ENCODE peak calls at places on chromosomes 11 and 22, in eight cellular contexts. H is vagina, I is PC-3, N is IMR-90, Q is Peyer's patch, J is hepatocyte, K is mammary epithelial cell, A is right lobe of liver. O is an unnamed sample.

GRCh38 chr11:61123775-61124571 is 21.7 kb downstream of the CD5 start:
- DNase-seq in K (no peak), N (no peak), A (no peak), Q (no peak), H (no peak), J (no peak), I (no peak), O (no peak)

GRCh38 chr11:1227551-1228182 is 4.8 kb downstream of the MUC5B start:
- DNase-seq in N (no peak), Q (peak; percentile 42), A (peak; percentile 31), H (no peak), J (no peak), I (no peak), K (no peak), O (no peak)

GRCh38 chr11:34667810-34668582 is 47.1 kb downstream of the EHF start:
- DNase-seq in H (no peak), J (peak; percentile 23), N (no peak), Q (no peak), K (no peak), I (peak; percentile 92), A (no peak), O (no peak)

GRCh38 chr11:17612221-17613188 is 65.4 kb downstream of the OTOG start:
- DNase-seq in A (no peak), Q (no peak), I (no peak), J (no peak), H (peak; percentile 81), K (no peak), N (no peak), O (no peak)

GRCh38 chr11:123063396-123064267 is 1.7 kb upstream of the HSPA8 start:
- DNase-seq in I (peak; percentile 56), Q (no peak), H (no peak), A (no peak), K (peak; percentile 60), J (peak; percentile 60), N (peak; percentile 59), O (no peak)

GRCh38 chr11:74543991-74544390 is 48.4 kb upstream of the POLD3 start:
- DNase-seq in K (peak; percentile 49), Q (no peak), H (no peak), A (no peak), I (peak; percentile 32), J (peak; percentile 22), N (no peak), O (no peak)

GRCh38 chr11:74677131-74677530 is 54.1 kb downstream of the CHRDL2 start:
- DNase-seq in H (peak; percentile 85), I (no peak), J (no peak), Q (no peak), K (no peak), N (no peak), A (no peak), O (no peak)

GRCh38 chr11:13405220-13405619 is 57.8 kb downstream of the BTBD10 start:
- DNase-seq in H (no peak), J (no peak), I (no peak), N (no peak), A (no peak), K (no peak), Q (no peak), O (no peak)

GRCh38 chr11:2800655-2801531 is 84.7 kb downstream of the CDKN1C start:
- DNase-seq in I (no peak), H (no peak), Q (peak; percentile 29), N (no peak), J (no peak), K (no peak), A (peak; percentile 39), O (no peak)

GRCh38 chr11:110078923-110079544 is 14.2 kb upstream of the ZC3H12C start:
- DNase-seq in A (no peak), Q (no peak), H (no peak), N (no peak), J (no peak), I (no peak), K (no peak), O (no peak)

GRCh38 chr22:48021946-48022345 is 1259.5 kb downstream of the TBC1D22A start:
- DNase-seq in K (no peak), Q (no peak), N (no peak), J (no peak), A (no peak), H (no peak), I (no peak), O (no peak)

GRCh38 chr11:64892411-64892831 is 14.0 kb upstream of the EHD1 start:
- DNase-seq in H (no peak), J (no peak), Q (peak; percentile 71), N (no peak), K (no peak), A (peak; percentile 57), I (no peak), O (no peak)

GRCh38 chr11:12889243-12889642 is 119.9 kb upstream of the RASSF10 start:
- DNase-seq in Q (no peak), A (no peak), N (peak; percentile 67), J (peak; percentile 24), K (peak; percentile 67), H (no peak), I (no peak), O (no peak)

GRCh38 chr22:37290737-37291136 is 8.4 kb downstream of the CYTH4 start:
- DNase-seq in A (no peak), N (peak; percentile 69), I (peak; percentile 48), Q (no peak), K (peak; percentile 48), H (no peak), J (no peak), O (no peak)

GRCh38 chr11:27228232-27228631 is 134.8 kb downstream of the CCDC34 start:
- DNase-seq in K (peak; percentile 88), J (no peak), H (no peak), N (no peak), I (no peak), A (no peak), Q (no peak), O (peak; percentile 75)

GRCh38 chr22:36423461-36424404 is 36.0 kb upstream of the MYH9 start:
- DNase-seq in H (no peak), J (no peak), K (no peak), A (no peak), N (peak; percentile 86), I (no peak), Q (no peak), O (no peak)

GRCh38 chr11:125768256-125769046 is 10.2 kb downstream of the PATE2 start:
- DNase-seq in Q (no peak), K (no peak), N (no peak), A (no peak), I (no peak), J (no peak), H (no peak), O (no peak)

GRCh38 chr11:64762916-64763803 is 3.4 kb upstream of the PYGM start:
- DNase-seq in A (no peak), J (no peak), K (no peak), Q (no peak), N (peak; percentile 79), H (no peak), I (no peak), O (no peak)

GRCh38 chr11:134362192-134362901 is 30.6 kb downstream of the GLB1L2 start:
- DNase-seq in I (no peak), Q (peak; percentile 32), J (no peak), H (no peak), A (no peak), K (no peak), N (no peak), O (no peak)

GRCh38 chr22:49754674-49755590 is 72.7 kb downstream of the BRD1 start:
- DNase-seq in N (no peak), I (no peak), J (no peak), A (no peak), H (peak; percentile 67), K (no peak), Q (no peak), O (no peak)

DNA sequence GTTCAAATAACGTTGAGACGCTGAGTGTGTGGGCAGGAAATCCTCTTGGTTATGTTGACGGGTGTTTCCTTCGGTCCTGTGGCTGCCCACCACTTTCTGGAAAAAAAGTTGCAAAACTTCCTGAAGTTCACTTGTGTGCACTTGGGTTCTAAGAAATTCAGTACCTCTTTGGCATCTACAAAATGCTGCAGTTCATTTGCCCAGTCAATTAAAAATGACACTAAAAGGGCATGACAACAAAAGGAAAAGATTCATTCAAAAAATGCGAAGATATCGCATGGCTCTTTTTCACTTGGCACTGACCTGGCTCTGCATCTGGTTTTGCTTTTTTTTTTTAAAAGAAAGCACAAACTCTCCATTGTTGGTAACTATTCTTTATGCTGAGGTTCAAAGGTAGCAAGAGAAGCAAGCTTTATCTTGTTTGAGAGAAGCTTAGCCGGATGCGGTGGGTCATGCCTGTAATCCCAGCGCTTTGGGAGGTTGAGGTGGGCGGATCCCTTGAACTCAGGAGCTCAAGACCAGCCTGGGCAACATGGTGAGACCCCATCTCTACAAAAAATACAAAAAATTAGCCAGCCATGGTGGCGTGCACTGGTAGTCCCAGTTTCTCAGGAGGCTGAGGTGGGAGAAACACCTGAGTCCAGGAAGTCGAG is 10.6 kb upstream of the XBP1 start:
- DNase-seq in J (no peak), A (no peak), I (no peak), K (no peak), N (no peak), H (no peak), Q (no peak), O (no peak)
- H3K27ac ChIP-seq in J (peak overlapping the region; percentile 10), A (peak overlapping the region; percentile 67), I (no peak overlapping the region), K (no peak overlapping the region), N (no peak overlapping the region), H (peak overlapping the region; percentile 64), Q (peak overlapping the region; percentile 65), O (no peak overlapping the region)

GRCh38 chr11:84524422-84525051 is 1102.6 kb downstream of the DLG2 start:
- DNase-seq in J (peak; percentile 8), H (no peak), K (no peak), N (peak; percentile 25), Q (no peak), I (peak; percentile 57), A (no peak), O (peak; percentile 9)
- TF ChIP-seq CTCF in J (peak; percentile 69), H (no peak), K (peak; percentile 57), N (peak; percentile 49), Q (no peak), I (peak; percentile 72), A (peak; percentile 31), O (peak; percentile 20)

GRCh38 chr22:45671051-45671782 is 417 bp upstream of the ATXN10 start:
- DNase-seq in I (no peak), Q (no peak), N (no peak), H (no peak), K (no peak), J (peak; percentile 40), A (peak; percentile 69), O (no peak)
- H3K27ac ChIP-seq in I (peak overlapping the region; percentile 76), Q (peak overlapping the region; percentile 80), N (peak overlapping the region; percentile 99), H (peak overlapping the region; percentile 88), K (no peak overlapping the region), J (peak overlapping the region; percentile 95), A (peak overlapping the region; percentile 91), O (peak overlapping the region; percentile 82)

GRCh38 chr11:77560605-77561004 is 29.1 kb upstream of the AQP11 start:
- DNase-seq in J (peak; percentile 29), K (peak; percentile 77), I (peak; percentile 65), H (no peak), N (peak; percentile 69), Q (no peak), A (no peak), O (peak; percentile 60)

GRCh38 chr11:77558380-77558779 is 31.4 kb upstream of the AQP11 start:
- DNase-seq in Q (peak; percentile 67), N (no peak), J (no peak), I (no peak), H (no peak), K (no peak), A (no peak), O (no peak)

GRCh38 chr11:77559686-77560425 is 29.9 kb upstream of the AQP11 start:
- DNase-seq in Q (no peak), A (no peak), J (peak; percentile 49), I (peak; percentile 86), N (peak; percentile 93), H (no peak), K (peak; percentile 93), O (peak; percentile 75)

GRCh38 chr11:77561257-77561656 is 28.5 kb upstream of the AQP11 start:
- DNase-seq in N (no peak), J (peak; percentile 43), Q (no peak), I (no peak), A (no peak), K (no peak), H (no peak), O (no peak)

GRCh38 chr11:77557553-77557952 is 32.2 kb upstream of the AQP11 start:
- DNase-seq in Q (no peak), A (no peak), J (no peak), K (no peak), H (no peak), N (peak; percentile 9), I (peak; percentile 57), O (no peak)
- TF ChIP-seq CTCF in Q (no peak), A (peak; percentile 16), J (no peak), K (peak; percentile 18), H (no peak), N (no peak), I (peak; percentile 64), O (peak; percentile 14)

O was measured in RWPE1.